ENCODE peak calls at places on chromosomes 2 and 18, in five cellular contexts. G is HCT116, R is MM.1S, O is SK-N-SH, S is PC-3. F is an unnamed sample.

GRCh38 chr2:36356199-36356989 is 816 bp downstream of the CRIM1 start:
- DNase-seq in G (no peak), R (peak), O (peak), S (peak), F (peak)

GRCh38 chr2:5563411-5563810 is 128.8 kb upstream of the SOX11 start:
- DNase-seq in G (no peak), R (no peak), O (no peak), S (no peak), F (no peak)

GRCh38 chr2:149906871-149907270 is 319.3 kb upstream of the MMADHC start:
- DNase-seq in G (no peak), R (no peak), O (no peak), S (no peak), F (peak)

GRCh38 chr18:21115519-21116411 is 4.2 kb upstream of the ROCK1 start:
- DNase-seq in G (no peak), R (no peak), O (no peak), S (no peak), F (peak)

GRCh38 chr2:69209482-69209881 is 177.5 kb downstream of the GFPT1 start:
- DNase-seq in G (no peak), R (no peak), O (no peak), S (no peak), F (no peak)

GRCh38 chr18:27143580-27144287 is 41.4 kb downstream of the CHST9 start:
- DNase-seq in G (no peak), R (no peak), O (no peak), S (no peak), F (no peak)

GRCh38 chr2:30267161-30267568 is 35.8 kb downstream of the LBH start:
- DNase-seq in G (no peak), R (peak), O (no peak), S (no peak), F (no peak)

GRCh38 chr2:149601141-149601796 is 13.7 kb upstream of the MMADHC start:
- DNase-seq in G (no peak), R (no peak), O (no peak), S (peak), F (no peak)

GRCh38 chr18:48033770-48034650 is 103.6 kb upstream of the SMAD2 start:
- DNase-seq in G (no peak), R (no peak), O (no peak), S (no peak), F (no peak)

DNA sequence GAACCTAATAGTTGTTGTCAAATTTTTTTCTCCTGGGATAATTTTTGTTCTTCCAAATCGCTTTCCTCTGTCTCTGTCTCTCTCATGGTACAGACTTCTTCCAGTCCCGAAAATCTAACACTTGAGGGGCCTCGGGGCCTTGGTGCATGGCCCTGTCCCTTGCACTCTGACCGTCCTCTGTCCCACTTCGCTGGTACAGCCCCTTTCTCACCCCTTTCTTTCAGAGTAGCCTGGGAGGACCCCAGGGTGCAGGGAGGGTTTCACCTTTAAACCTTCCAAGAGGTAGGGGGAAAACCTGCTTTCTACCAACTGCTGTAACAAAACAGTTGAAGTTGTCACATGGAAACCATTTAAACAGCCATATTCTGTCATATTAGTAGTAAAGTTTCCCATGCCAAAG is 22.2 kb upstream of the FAHD2A start:
- DNase-seq in G (no peak), R (no peak), O (no peak), S (no peak), F (no peak)
- TF ChIP-seq EZH2phosphoT487 in G (no peak), R (no peak), O (no peak), S (no peak), F (no peak)

DNA sequence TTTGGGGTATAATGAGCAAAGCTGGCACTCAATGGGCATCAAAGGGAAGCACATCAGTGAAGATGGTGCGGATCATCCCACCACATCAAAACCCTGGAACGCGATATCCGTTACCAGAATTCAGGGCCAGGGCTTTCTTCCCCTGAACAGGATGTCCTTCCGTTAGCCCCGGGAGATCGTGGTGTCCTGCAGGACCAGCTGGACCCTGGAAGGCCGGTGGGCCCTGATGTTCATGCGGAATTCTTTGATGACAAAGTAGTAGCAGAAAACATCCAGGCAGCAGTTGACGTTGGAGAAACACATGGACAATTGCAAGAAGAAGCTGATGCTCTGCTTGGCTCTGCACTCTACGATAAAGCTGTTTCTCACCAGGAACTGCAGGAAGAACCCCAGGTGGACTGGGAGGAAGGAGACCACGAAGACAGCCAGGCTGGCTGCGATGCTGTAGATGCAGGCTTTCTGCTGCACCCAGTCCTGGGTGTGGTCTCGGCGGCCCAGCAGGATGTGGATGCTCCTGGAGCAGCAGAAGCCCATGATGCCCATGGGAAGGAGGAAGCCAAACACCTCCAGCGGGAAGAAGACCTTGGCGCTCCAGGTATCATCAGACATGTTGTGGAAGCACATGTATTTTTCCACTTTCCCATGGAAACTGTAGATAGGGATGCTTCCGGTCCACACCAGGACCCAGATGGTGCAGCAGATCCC is 15.0 kb downstream of the GPR55 start:
- DNase-seq in G (no peak), R (no peak), O (no peak), S (no peak), F (no peak)
- H3K9ac ChIP-seq in G (no peak), R (no peak), O (no peak), S (no peak), F (no peak)

GRCh38 chr2:240410004-240410403 is 25.5 kb upstream of the GPC1 start:
- DNase-seq in G (no peak), R (no peak), O (no peak), S (no peak), F (no peak)
- TF ChIP-seq CTCF in G (no peak), R (no peak), O (no peak), S (no peak), F (no peak)

DNA sequence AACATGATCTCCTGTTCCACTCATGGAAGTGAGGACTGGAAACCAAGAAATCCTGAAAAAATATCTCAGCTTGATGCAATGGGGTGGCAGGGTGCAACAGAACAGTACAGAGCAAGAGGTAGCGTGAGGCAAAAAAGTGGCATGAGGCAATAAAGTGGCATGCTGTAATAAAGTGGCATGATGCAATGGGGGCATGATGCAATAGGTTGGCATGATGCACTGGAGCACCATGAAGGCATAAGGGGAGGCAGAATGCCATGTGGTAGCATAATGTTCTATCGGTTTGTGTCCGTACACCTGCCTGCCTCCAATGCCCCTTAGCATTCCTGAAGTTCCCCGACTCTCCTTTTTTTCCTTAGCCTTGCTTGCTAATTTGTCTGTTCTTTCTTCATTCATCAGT is 648.4 kb downstream of the TMEM182 start:
- DNase-seq in G (no peak), R (no peak), O (no peak), S (no peak), F (no peak)
- TF ChIP-seq EZH2phosphoT487 in G (no peak), R (no peak), O (no peak), S (no peak), F (no peak)

GRCh38 chr2:240618776-240619175 is 6.5 kb upstream of the GPR35 start:
- DNase-seq in G (no peak), R (no peak), O (no peak), S (no peak), F (no peak)
- H3K9ac ChIP-seq in G (no peak), R (no peak), O (no peak), S (no peak), F (no peak)

DNA sequence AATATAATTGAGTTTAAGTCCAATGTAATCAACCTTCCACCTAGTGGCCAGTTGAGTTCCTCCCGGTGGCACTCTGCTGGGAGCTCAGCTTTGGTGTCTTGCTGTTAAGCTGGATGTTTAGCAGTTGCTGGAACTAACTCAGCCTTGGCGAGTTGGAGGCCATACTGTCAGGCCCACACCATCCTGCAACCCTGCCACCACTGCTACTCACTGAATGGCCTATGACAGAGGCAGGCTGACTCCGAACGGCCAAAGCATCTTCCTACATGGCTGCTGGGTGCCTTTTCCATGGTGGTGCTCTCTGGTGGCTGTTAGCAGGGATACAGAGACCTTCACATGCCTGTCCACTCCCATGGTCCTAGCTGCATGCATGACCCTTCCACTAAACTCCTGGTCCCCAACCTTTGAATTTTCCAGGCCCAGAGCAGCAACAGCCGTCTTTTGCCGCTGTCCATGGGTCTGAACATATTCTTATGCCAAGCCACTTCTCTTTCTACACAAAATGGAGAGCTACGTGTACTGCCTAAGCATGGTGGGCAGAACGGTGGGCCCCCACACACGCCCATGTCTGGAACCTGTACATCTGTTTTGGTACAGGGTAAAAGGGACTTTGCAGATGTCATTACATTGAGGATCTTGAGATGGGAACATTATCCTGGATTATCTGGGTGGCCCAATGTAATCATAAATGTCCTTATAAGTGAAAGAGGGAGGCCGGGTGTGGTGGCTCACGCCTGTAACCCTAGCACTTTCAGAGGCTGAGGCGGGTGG is 15.0 kb upstream of the TRAF3IP1 start:
- DNase-seq in G (no peak), R (no peak), O (no peak), S (peak), F (no peak)
- TF ChIP-seq CTCF in G (peak), R (peak), O (peak), S (peak), F (peak)

DNA sequence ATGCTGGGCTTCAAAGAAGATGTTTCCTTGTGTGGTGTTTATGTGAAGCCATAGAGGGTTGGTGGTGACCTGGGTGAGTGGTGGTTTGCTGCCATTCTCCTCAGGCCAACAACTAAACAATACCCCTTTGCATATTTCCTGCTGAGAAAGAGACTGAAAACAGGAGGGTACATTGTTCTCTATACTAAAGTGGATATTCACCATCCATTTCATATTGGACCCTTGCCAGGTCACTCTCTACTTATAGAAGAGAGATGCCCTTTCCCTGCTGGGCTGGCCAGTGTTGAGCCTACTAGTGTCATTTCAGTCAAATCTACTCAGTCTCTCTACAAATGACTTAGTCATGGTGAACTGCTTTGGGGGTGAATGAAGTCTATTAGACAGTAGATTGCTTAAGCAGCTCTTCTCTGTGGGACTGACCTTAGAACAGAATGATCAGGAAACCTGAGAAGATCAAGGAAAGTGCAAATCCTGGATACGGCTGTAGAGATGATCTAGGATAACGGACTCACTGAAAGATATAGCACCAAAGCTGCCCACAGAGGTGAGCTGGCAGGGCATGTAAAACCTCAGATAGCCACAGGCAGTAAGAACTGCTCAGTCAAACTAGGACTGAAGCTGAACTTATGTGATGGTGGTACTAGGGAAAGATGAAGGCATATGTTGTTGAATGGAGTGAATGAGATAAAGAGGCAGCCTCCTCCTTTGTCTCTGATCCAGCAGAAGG is 154.9 kb downstream of the MYO3B start:
- DNase-seq in G (no peak), R (no peak), O (no peak), S (no peak), F (no peak)
- TF ChIP-seq EZH2phosphoT487 in G (no peak), R (no peak), O (no peak), S (no peak), F (no peak)

GRCh38 chr2:40719414-40719813 is 267.5 kb upstream of the SLC8A1 start:
- DNase-seq in G (no peak), R (no peak), O (no peak), S (no peak), F (no peak)

GRCh38 chr2:40721595-40721994 is 269.7 kb upstream of the SLC8A1 start:
- DNase-seq in G (no peak), R (no peak), O (no peak), S (peak), F (no peak)

DNA sequence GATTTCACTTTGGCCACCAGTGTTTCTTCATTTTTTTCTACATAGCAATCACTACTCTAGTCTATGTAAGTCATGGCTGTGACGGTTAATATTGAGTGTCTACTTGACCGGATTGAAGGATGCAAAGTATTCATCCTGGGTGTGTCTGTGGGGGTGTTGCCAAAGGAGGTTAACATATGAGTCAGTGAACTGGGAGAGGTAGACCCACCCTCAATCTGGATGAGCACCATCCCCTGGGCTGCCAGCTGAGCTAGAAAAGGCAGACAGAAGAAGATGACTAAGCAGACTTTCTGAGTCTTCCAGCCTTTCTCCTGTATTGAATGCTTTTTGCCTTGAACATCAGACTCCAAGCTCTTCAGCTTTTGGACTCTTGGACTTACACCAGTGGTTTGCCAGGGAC is 265.0 kb upstream of the SLC8A1 start:
- DNase-seq in G (no peak), R (no peak), O (no peak), S (peak), F (no peak)
- H3K9ac ChIP-seq in G (no peak), R (no peak), O (no peak), S (no peak), F (no peak)

DNA sequence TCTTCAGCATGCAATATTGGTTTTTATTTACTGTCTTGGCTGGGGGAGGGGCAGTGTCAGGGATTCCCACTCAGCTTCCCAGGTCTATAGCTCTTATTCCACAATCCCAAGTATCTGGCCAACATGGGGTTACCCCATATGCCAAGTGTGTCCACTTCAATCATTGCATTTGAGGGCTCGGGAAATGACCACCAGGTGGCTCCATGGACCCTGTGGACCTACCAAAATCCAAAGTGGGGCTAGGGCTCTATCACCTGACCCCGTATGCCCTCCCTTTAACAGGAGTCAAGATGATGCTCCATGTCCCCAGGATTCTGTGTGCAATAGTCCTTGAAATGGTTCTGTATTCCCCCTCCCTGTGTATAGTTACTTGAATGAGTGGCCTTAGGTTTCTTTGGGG is 12.1 kb upstream of the TRAF3IP1 start:
- DNase-seq in G (no peak), R (no peak), O (no peak), S (no peak), F (peak)
- TF ChIP-seq CTCF in G (peak), R (no peak), O (peak), S (peak), F (peak)

DNA sequence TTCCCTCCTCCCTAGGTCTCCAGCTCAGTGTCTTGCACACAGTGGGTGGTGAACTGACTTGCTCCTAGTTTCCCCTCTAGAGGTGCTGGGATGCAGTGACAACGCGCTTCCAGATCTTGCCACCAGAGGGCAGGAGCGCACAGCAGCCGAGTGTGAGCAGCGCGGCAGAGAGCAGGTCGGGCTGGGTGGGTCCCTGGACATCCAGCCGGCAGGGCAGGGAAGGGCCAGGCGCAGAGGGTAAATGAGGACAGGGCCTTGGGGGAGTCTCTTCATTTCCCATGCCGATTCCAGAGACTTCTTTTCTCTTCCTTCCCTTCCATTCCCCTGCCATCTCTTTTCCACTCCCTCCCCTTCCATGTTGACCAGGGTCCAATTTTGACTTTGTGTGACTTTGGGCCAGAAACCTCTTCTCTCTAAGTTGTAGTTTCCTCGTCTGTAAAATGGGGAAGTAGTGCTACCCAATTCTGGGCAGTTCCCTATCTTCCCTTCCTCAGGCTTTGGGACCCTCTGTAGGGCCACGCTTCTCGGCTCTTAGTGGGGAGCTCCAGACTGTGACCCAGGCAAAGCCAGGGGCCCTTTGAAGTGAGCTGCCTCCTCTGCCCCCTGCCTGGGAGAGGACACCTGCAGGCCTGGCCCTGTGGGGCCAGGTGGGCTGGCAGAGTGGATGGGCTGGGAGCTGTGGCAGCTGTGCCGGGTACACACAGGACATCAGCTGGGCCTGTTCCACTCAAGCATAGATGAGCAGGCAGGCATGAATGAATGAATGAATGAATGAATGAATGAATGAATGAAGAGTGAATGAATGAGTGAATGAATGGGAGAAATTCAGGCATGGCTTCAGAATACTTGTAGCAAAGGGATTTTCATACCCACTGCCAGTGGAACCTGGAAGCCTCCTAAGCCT is 43.3 kb upstream of the TAF1B start:
- DNase-seq in G (peak), R (peak), O (peak), S (peak), F (peak)
- TF ChIP-seq EZH2phosphoT487 in G (no peak), R (no peak), O (no peak), S (no peak), F (no peak)

F was measured in neural progenitor cell.